ENCODE peak calls at places on chromosomes 4 and X, in four cellular contexts. J is GDM1; M is ELF-1; N is CD8-positive, alpha-beta memory T cell. G is an unnamed sample.

GRCh38 chr4:185912779-185913178 is 100.8 kb upstream of the SORBS2 start:
- DNase-seq in J (no peak), M (no peak), N (no peak), G (no peak)

GRCh38 chrX:48945517-48946348 is 11.7 kb downstream of the OTUD5 start:
- DNase-seq in J (no peak), M (peak), N (peak), G (peak)

GRCh38 chr4:30354605-30355004 is 365.6 kb upstream of the PCDH7 start:
- DNase-seq in J (no peak), M (no peak), N (no peak), G (no peak)

GRCh38 chr4:2630556-2631273 is 94.3 kb downstream of the FAM193A start:
- DNase-seq in J (no peak), M (no peak), N (no peak), G (no peak)

GRCh38 chr4:1539132-1539755 is 133.0 kb upstream of the NKX1-1 start:
- DNase-seq in J (no peak), M (no peak), N (no peak), G (no peak)

GRCh38 chr4:38950734-38951133 is 81.5 kb downstream of the TMEM156 start:
- DNase-seq in J (no peak), M (no peak), N (no peak), G (no peak)

GRCh38 chr4:17995165-17995564 is 26.4 kb downstream of the LCORL start:
- DNase-seq in J (no peak), M (no peak), N (no peak), G (no peak)

GRCh38 chr4:83413676-83414075 is 41.9 kb downstream of the HELQ start:
- DNase-seq in J (no peak), M (no peak), N (no peak), G (no peak)

GRCh38 chr4:70901984-70902576 is at the start of gene MOB1B:
- DNase-seq in J (peak), M (peak), N (peak), G (peak)

GRCh38 chr4:3871181-3871852 is 105.1 kb downstream of the ADRA2C start:
- DNase-seq in J (no peak), M (peak), N (peak), G (no peak)

GRCh38 chrX:112877771-112878173 is 37.1 kb upstream of the AMOT start:
- DNase-seq in J (no peak), M (no peak), N (no peak), G (no peak)

GRCh38 chr4:79042079-79042674 is 102.9 kb upstream of the PAQR3 start:
- DNase-seq in J (no peak), M (no peak), N (no peak), G (no peak)

GRCh38 chr4:128153795-128154194 is 92.7 kb downstream of the LARP1B start:
- DNase-seq in J (no peak), M (no peak), N (no peak), G (no peak)

GRCh38 chr4:140100771-140101170 is 53.2 kb downstream of the MAML3 start:
- DNase-seq in J (no peak), M (no peak), N (no peak), G (no peak)

GRCh38 chrX:119389214-119389613 is 9.9 kb upstream of the SLC25A43 start:
- DNase-seq in J (no peak), M (no peak), N (no peak), G (no peak)